ENCODE peak calls at places on chromosomes 16 and 17, in nine cellular contexts. K is HT1080, T is NCI-H345, B is A549, Q is Kasumi-1, O is activated B cell treated with CpG ODN at 0.5 μM for 24 hours, F is naive B cell, U is pons, D is renal cortical epithelial cell. S is an unnamed sample.

GRCh38 chr17:81300586-81301155 is 5.6 kb upstream of the SLC38A10 start:
- DNase-seq in U (no peak), D (no peak), T (no peak), B (no peak), Q (no peak), F (no peak), K (no peak), O (no peak), S (no peak)

GRCh38 chr16:82034981-82035612 is at the start of gene HSD17B2:
- DNase-seq in T (no peak), K (peak), F (no peak), B (peak), D (peak), Q (no peak), U (no peak), O (no peak), S (no peak)

GRCh38 chr17:78223061-78223460 is 8.4 kb upstream of the TMEM235 start:
- DNase-seq in D (no peak), T (no peak), Q (no peak), O (no peak), B (no peak), U (no peak), K (no peak), F (no peak), S (no peak)

GRCh38 chr16:76943936-76944335 is 247.1 kb upstream of the MON1B start:
- DNase-seq in Q (no peak), K (no peak), B (no peak), F (no peak), T (no peak), U (no peak), O (no peak), D (no peak), S (no peak)

GRCh38 chr16:69187387-69187890 is 475 bp downstream of the SNTB2 start:
- DNase-seq in Q (no peak), F (peak), B (peak), T (peak), D (no peak), O (peak), U (peak), K (no peak), S (no peak)

GRCh38 chr17:57988301-57989010 is 402 bp upstream of the VEZF1 start:
- DNase-seq in F (peak), O (peak), Q (peak), T (peak), U (peak), K (peak), D (peak), B (peak), S (peak)

GRCh38 chr17:57674894-57675293 is 70.2 kb downstream of the CCDC182 start:
- DNase-seq in U (no peak), D (no peak), T (no peak), F (no peak), Q (no peak), K (no peak), O (no peak), B (no peak), S (no peak)

GRCh38 chr17:43661699-43662431 is at the start of gene MEOX1:
- DNase-seq in B (no peak), Q (no peak), F (no peak), U (no peak), D (peak), T (no peak), O (no peak), K (peak), S (no peak)

GRCh38 chr17:1998426-1998784 is 26.7 kb downstream of the RTN4RL1 start:
- DNase-seq in T (no peak), K (no peak), Q (no peak), O (no peak), D (no peak), B (no peak), U (no peak), F (no peak), S (no peak)

GRCh38 chr17:83028851-83029250 is 50.6 kb upstream of the METRNL start:
- DNase-seq in F (no peak), O (no peak), K (no peak), D (no peak), Q (no peak), B (no peak), U (no peak), T (no peak), S (no peak)

GRCh38 chr17:74918906-74919305 is 4.1 kb downstream of the USH1G start:
- DNase-seq in B (no peak), U (no peak), O (no peak), D (no peak), F (no peak), T (no peak), Q (no peak), K (no peak), S (no peak)